ENCODE peak calls at places on chromosome 9, in seven cellular contexts. One of them, this sample, is unnamed.

GRCh38 chr9:101586651-101587050 is 8.1 kb downstream of the PPP3R2 start:
- DNase-seq in GM23248: no peak
- DNase-seq in astrocyte: no peak
- DNase-seq in HCT116: no peak
- DNase-seq in MM.1S: no peak
- DNase-seq in IMR-90: no peak
- DNase-seq in adipocyte: no peak
- DNase-seq in this sample: no peak

GRCh38 chr9:107387401-107387800 is 102.2 kb downstream of the KLF4 start:
- DNase-seq in GM23248: no peak
- DNase-seq in MM.1S: no peak
- DNase-seq in adipocyte: no peak
- DNase-seq in IMR-90: no peak
- DNase-seq in HCT116: no peak
- DNase-seq in astrocyte: no peak
- DNase-seq in this sample: no peak

GRCh38 chr9:12060811-12061210 is 632.4 kb upstream of the TYRP1 start:
- DNase-seq in GM23248: no peak
- DNase-seq in astrocyte: no peak
- DNase-seq in HCT116: no peak
- DNase-seq in IMR-90: no peak
- DNase-seq in adipocyte: no peak
- DNase-seq in MM.1S: no peak
- DNase-seq in this sample: no peak

GRCh38 chr9:7347556-7347955 is 452.0 kb downstream of the DMAC1 start:
- DNase-seq in GM23248: no peak
- DNase-seq in IMR-90: no peak
- DNase-seq in adipocyte: no peak
- DNase-seq in astrocyte: no peak
- DNase-seq in HCT116: no peak
- DNase-seq in MM.1S: no peak
- DNase-seq in this sample: no peak

GRCh38 chr9:16147726-16148125 is 594.9 kb downstream of the CCDC171 start:
- DNase-seq in MM.1S: no peak
- DNase-seq in adipocyte: no peak
- DNase-seq in GM23248: no peak
- DNase-seq in HCT116: no peak
- DNase-seq in astrocyte: no peak
- DNase-seq in IMR-90: no peak
- DNase-seq in this sample: no peak

GRCh38 chr9:130143974-130144373 is 28.2 kb upstream of the NCS1 start:
- DNase-seq in GM23248: peak; percentile 76
- DNase-seq in MM.1S: no peak
- DNase-seq in IMR-90: peak; percentile 42
- DNase-seq in HCT116: no peak
- DNase-seq in adipocyte: no peak
- DNase-seq in astrocyte: peak; percentile 72
- DNase-seq in this sample: no peak

GRCh38 chr9:127970401-127971313 is 10.1 kb downstream of the EEIG1 start:
- DNase-seq in GM23248: no peak
- DNase-seq in IMR-90: no peak
- DNase-seq in astrocyte: no peak
- DNase-seq in MM.1S: peak; percentile 94
- DNase-seq in adipocyte: no peak
- DNase-seq in HCT116: no peak
- DNase-seq in this sample: peak; percentile 43

GRCh38 chr9:133160742-133161541 is 2.8 kb downstream of the GBGT1 start:
- DNase-seq in GM23248: peak; percentile 84
- DNase-seq in MM.1S: peak; percentile 49
- DNase-seq in IMR-90: peak; percentile 61
- DNase-seq in astrocyte: peak; percentile 26
- DNase-seq in adipocyte: peak; percentile 83
- DNase-seq in HCT116: peak; percentile 68
- DNase-seq in this sample: peak; percentile 59

DNA sequence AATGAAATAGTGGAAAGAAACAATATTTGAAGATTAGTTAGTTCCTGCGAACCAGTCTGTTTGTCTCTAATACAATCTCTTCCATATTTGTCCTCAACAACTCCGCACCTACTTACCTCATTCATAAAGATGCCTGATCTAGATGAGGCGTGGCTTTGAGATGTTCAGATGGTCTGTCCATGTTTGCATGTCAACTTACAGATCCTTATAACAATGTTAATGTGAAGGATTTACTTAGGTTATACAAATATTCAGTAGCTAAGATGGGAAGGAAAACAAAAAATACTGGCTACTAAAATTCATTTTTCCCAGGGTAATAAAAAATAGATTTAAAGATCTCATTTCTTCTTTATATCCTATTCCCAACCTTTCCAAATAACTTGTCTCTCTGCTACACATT is 8.3 kb downstream of the CDC14B start:
- DNase-seq in IMR-90: no peak
- DNase-seq in MM.1S: no peak
- DNase-seq in adipocyte: no peak
- DNase-seq in HCT116: no peak
- DNase-seq in astrocyte: no peak
- DNase-seq in GM23248: no peak
- DNase-seq in this sample: no peak
- H3K9ac ChIP-seq in IMR-90: no peak overlapping the region
- H3K9ac ChIP-seq in MM.1S: no peak overlapping the region
- H3K9ac ChIP-seq in adipocyte: peak overlapping the region; percentile 86
- H3K9ac ChIP-seq in HCT116: no peak overlapping the region
- H3K9ac ChIP-seq in astrocyte: no peak overlapping the region
- H3K9ac ChIP-seq in GM23248: peak overlapping the region; percentile 83
- H3K9ac ChIP-seq in this sample: no peak overlapping the region

GRCh38 chr9:87076825-87077224 is 129.5 kb upstream of the GAS1 start:
- DNase-seq in GM23248: no peak
- DNase-seq in HCT116: no peak
- DNase-seq in IMR-90: peak; percentile 17
- DNase-seq in MM.1S: no peak
- DNase-seq in astrocyte: peak; percentile 2
- DNase-seq in adipocyte: no peak
- DNase-seq in this sample: no peak
- H3K9ac ChIP-seq in GM23248: no peak overlapping the region
- H3K9ac ChIP-seq in HCT116: no peak overlapping the region
- H3K9ac ChIP-seq in IMR-90: no peak overlapping the region
- H3K9ac ChIP-seq in MM.1S: no peak overlapping the region
- H3K9ac ChIP-seq in astrocyte: no peak overlapping the region
- H3K9ac ChIP-seq in adipocyte: no peak overlapping the region
- H3K9ac ChIP-seq in this sample: no peak overlapping the region

GRCh38 chr9:79663299-79663698 is 91.5 kb downstream of the TLE4 start:
- DNase-seq in astrocyte: no peak
- DNase-seq in HCT116: no peak
- DNase-seq in GM23248: peak; percentile 64
- DNase-seq in MM.1S: no peak
- DNase-seq in IMR-90: no peak
- DNase-seq in adipocyte: no peak
- DNase-seq in this sample: no peak
- H3K9ac ChIP-seq in astrocyte: no peak overlapping the region
- H3K9ac ChIP-seq in HCT116: no peak overlapping the region
- H3K9ac ChIP-seq in GM23248: peak overlapping the region; percentile 44
- H3K9ac ChIP-seq in MM.1S: no peak overlapping the region
- H3K9ac ChIP-seq in IMR-90: no peak overlapping the region
- H3K9ac ChIP-seq in adipocyte: no peak overlapping the region
- H3K9ac ChIP-seq in this sample: no peak overlapping the region

GRCh38 chr9:111916234-111916645 is 19.6 kb downstream of the UGCG start:
- DNase-seq in HCT116: no peak
- DNase-seq in GM23248: no peak
- DNase-seq in IMR-90: no peak
- DNase-seq in adipocyte: no peak
- DNase-seq in MM.1S: no peak
- DNase-seq in astrocyte: no peak
- DNase-seq in this sample: no peak
- H3K9ac ChIP-seq in HCT116: no peak overlapping the region
- H3K9ac ChIP-seq in GM23248: no peak overlapping the region
- H3K9ac ChIP-seq in IMR-90: no peak overlapping the region
- H3K9ac ChIP-seq in adipocyte: no peak overlapping the region
- H3K9ac ChIP-seq in MM.1S: no peak overlapping the region
- H3K9ac ChIP-seq in astrocyte: no peak overlapping the region
- H3K9ac ChIP-seq in this sample: no peak overlapping the region

GRCh38 chr9:111531716-111532115 is 6.7 kb downstream of the ZNF483 start:
- DNase-seq in IMR-90: no peak
- DNase-seq in MM.1S: no peak
- DNase-seq in HCT116: no peak
- DNase-seq in GM23248: no peak
- DNase-seq in astrocyte: no peak
- DNase-seq in adipocyte: no peak
- DNase-seq in this sample: no peak
- H3K9ac ChIP-seq in IMR-90: no peak overlapping the region
- H3K9ac ChIP-seq in MM.1S: no peak overlapping the region
- H3K9ac ChIP-seq in HCT116: no peak overlapping the region
- H3K9ac ChIP-seq in GM23248: no peak overlapping the region
- H3K9ac ChIP-seq in astrocyte: no peak overlapping the region
- H3K9ac ChIP-seq in adipocyte: no peak overlapping the region
- H3K9ac ChIP-seq in this sample: no peak overlapping the region

DNA sequence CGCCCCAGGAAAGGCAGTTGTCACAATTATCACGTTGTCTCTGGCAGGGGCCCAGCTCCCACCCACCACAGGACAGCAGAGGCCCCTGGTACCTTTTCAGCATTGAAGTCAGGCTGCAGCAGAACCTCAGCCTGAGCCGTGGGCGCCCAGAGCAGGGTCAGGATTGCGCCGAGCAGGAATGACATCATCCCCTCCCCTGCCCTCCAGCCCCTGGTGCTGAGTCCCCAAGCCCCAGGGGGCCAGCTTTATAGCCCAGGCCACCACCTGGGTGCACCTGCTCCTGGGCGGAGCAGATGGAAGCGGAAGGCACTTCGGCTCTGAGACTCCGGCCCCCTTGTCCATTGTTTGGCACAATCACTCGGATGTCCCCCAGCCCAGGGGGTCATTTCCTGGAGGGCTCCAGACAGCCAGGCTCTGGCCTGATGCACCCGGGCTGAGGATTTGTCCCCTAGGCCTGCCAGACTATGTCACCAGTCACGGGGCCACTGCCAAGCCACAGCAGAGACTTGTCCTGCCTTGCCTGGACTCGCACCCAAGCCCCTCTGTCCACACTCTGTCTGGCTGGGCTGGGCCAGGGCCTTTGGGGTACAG is at the start of gene LCN15:
- DNase-seq in astrocyte: no peak
- DNase-seq in HCT116: no peak
- DNase-seq in GM23248: no peak
- DNase-seq in IMR-90: no peak
- DNase-seq in MM.1S: no peak
- DNase-seq in adipocyte: no peak
- DNase-seq in this sample: no peak
- H3K9ac ChIP-seq in astrocyte: no peak within 1 kb of the TSS
- H3K9ac ChIP-seq in HCT116: no peak within 1 kb of the TSS
- H3K9ac ChIP-seq in GM23248: no peak within 1 kb of the TSS
- H3K9ac ChIP-seq in IMR-90: no peak within 1 kb of the TSS
- H3K9ac ChIP-seq in MM.1S: no peak within 1 kb of the TSS
- H3K9ac ChIP-seq in adipocyte: no peak within 1 kb of the TSS
- H3K9ac ChIP-seq in this sample: no peak within 1 kb of the TSS

This sample was measured in PC-3.